ENCODE peak calls at places on chromosomes 16 and 17, in seven cellular contexts. S is stimulated activated CD8-positive, alpha-beta memory T cell treated with anti-CD3 and anti-CD28 coated beads, Interleukin-7, amount 100 ng/mL, for 24 hours; A is germinal center; N is BJ; C is NCI-H2227 treated with DMSO at 0.1 percent for 48 hours; W is AG10803; L is memory B cell. B is an unnamed sample.

GRCh38 chr17:44655983-44656700 is at the start of gene MEIOC:
- DNase-seq in S (peak), A (peak), N (no peak), C (peak), W (no peak), L (peak), B (no peak)

GRCh38 chr17:80839401-80839800 is 152.2 kb upstream of the CHMP6 start:
- DNase-seq in S (no peak), A (no peak), N (no peak), C (no peak), W (no peak), L (no peak), B (no peak)

GRCh38 chr16:17237350-17237944 is 233.3 kb downstream of the XYLT1 start:
- DNase-seq in S (no peak), A (no peak), N (no peak), C (no peak), W (no peak), L (no peak), B (no peak)

GRCh38 chr17:7048968-7049367 is 5.1 kb upstream of the SLC16A11 start:
- DNase-seq in S (no peak), A (no peak), N (no peak), C (no peak), W (no peak), L (no peak), B (no peak)

GRCh38 chr17:77645441-77646430 is 312.8 kb upstream of the TNRC6C start:
- DNase-seq in S (peak), A (no peak), N (no peak), C (no peak), W (peak), L (no peak), B (no peak)

GRCh38 chr16:86604436-86605220 is 26.3 kb downstream of the FOXL1 start:
- DNase-seq in S (no peak), A (peak), N (no peak), C (no peak), W (no peak), L (peak), B (no peak)

GRCh38 chr17:66570353-66571195 is 264.3 kb upstream of the CACNG5 start:
- DNase-seq in S (no peak), A (no peak), N (no peak), C (no peak), W (no peak), L (no peak), B (peak)

GRCh38 chr17:45775576-45776011 is 8.5 kb upstream of the CRHR1 start:
- DNase-seq in S (no peak), A (no peak), N (no peak), C (no peak), W (peak), L (no peak), B (peak)

GRCh38 chr17:57937492-57937891 is 17.7 kb downstream of the CUEDC1 start:
- DNase-seq in S (no peak), A (no peak), N (no peak), C (no peak), W (no peak), L (no peak), B (no peak)

GRCh38 chr16:53864819-53865491 is 161.0 kb downstream of the FTO start:
- DNase-seq in S (no peak), A (no peak), N (no peak), C (no peak), W (no peak), L (no peak), B (no peak)

GRCh38 chr17:76250141-76250540 is 9.8 kb upstream of the RNF157 start:
- DNase-seq in S (no peak), A (no peak), N (no peak), C (no peak), W (no peak), L (no peak), B (no peak)

GRCh38 chr16:83606486-83607030 is 201.2 kb upstream of the HSBP1 start:
- DNase-seq in S (no peak), A (peak), N (no peak), C (no peak), W (no peak), L (no peak), B (no peak)

GRCh38 chr16:38941-39892 is 14.2 kb downstream of the POLR3K start:
- DNase-seq in S (no peak), A (peak), N (no peak), C (no peak), W (no peak), L (peak), B (no peak)

GRCh38 chr16:68031951-68032350 is 8.9 kb downstream of the DUS2 start:
- DNase-seq in S (no peak), A (no peak), N (no peak), C (no peak), W (no peak), L (no peak), B (no peak)